ENCODE peak calls at places on chromosome 6, in four cellular contexts. One of them, this sample, is unnamed. For H3K27me3, the result is how much of the 10 kb centered on the place peaks cover.

GRCh38 chr6:147117580-147117979 is 86.6 kb upstream of the STXBP5 start:
- DNase-seq in small intestine: peak
- DNase-seq in IMR-90: peak
- DNase-seq in trophoblast cell: no peak
- DNase-seq in this sample: no peak

GRCh38 chr6:154595997-154596396 is 85.5 kb upstream of the CNKSR3 start:
- DNase-seq in IMR-90: no peak
- DNase-seq in small intestine: no peak
- DNase-seq in trophoblast cell: no peak
- DNase-seq in this sample: no peak

GRCh38 chr6:38131527-38131965 is 312.0 kb downstream of the ZFAND3 start:
- DNase-seq in small intestine: no peak
- DNase-seq in trophoblast cell: peak
- DNase-seq in IMR-90: peak
- DNase-seq in this sample: no peak

GRCh38 chr6:14472964-14473363 is 355.4 kb downstream of the CD83 start:
- DNase-seq in IMR-90: peak
- DNase-seq in small intestine: no peak
- DNase-seq in trophoblast cell: no peak
- DNase-seq in this sample: no peak

GRCh38 chr6:128073389-128073788 is 172.5 kb upstream of the THEMIS start:
- DNase-seq in IMR-90: no peak
- DNase-seq in small intestine: no peak
- DNase-seq in trophoblast cell: no peak
- DNase-seq in this sample: no peak

GRCh38 chr6:158972241-158973233 is 27.5 kb downstream of the RSPH3 start:
- DNase-seq in trophoblast cell: peak
- DNase-seq in small intestine: peak
- DNase-seq in IMR-90: peak
- DNase-seq in this sample: no peak

GRCh38 chr6:47034421-47034820 is 7.7 kb downstream of the ADGRF1 start:
- DNase-seq in IMR-90: no peak
- DNase-seq in trophoblast cell: no peak
- DNase-seq in small intestine: no peak
- DNase-seq in this sample: no peak

GRCh38 chr6:31272856-31273626 is 1.1 kb upstream of the HLA-C start:
- DNase-seq in trophoblast cell: no peak
- DNase-seq in IMR-90: no peak
- DNase-seq in small intestine: peak
- DNase-seq in this sample: peak

GRCh38 chr6:28337103-28337520 is 1.2 kb upstream of the ZSCAN31 start:
- DNase-seq in trophoblast cell: no peak
- DNase-seq in IMR-90: no peak
- DNase-seq in small intestine: no peak
- DNase-seq in this sample: no peak

GRCh38 chr6:7424967-7425807 is 35.6 kb downstream of the RIOK1 start:
- DNase-seq in IMR-90: peak
- DNase-seq in small intestine: peak
- DNase-seq in trophoblast cell: peak
- DNase-seq in this sample: no peak

GRCh38 chr6:139235666-139236065 is 56.1 kb downstream of the TXLNB start:
- DNase-seq in trophoblast cell: no peak
- DNase-seq in IMR-90: no peak
- DNase-seq in small intestine: no peak
- DNase-seq in this sample: no peak

GRCh38 chr6:117317261-117317660 is 51.9 kb downstream of the VGLL2 start:
- DNase-seq in trophoblast cell: peak
- DNase-seq in IMR-90: peak
- DNase-seq in small intestine: no peak
- DNase-seq in this sample: no peak

GRCh38 chr6:136012198-136012884 is 160.8 kb downstream of the PDE7B start:
- DNase-seq in IMR-90: peak
- DNase-seq in small intestine: no peak
- DNase-seq in trophoblast cell: peak
- DNase-seq in this sample: no peak

GRCh38 chr6:136289327-136289578 is 393 bp downstream of the BCLAF1 start:
- DNase-seq in small intestine: peak
- DNase-seq in trophoblast cell: peak
- DNase-seq in IMR-90: peak
- DNase-seq in this sample: peak

GRCh38 chr6:168506460-168506859 is 65.5 kb downstream of the SMOC2 start:
- DNase-seq in trophoblast cell: no peak
- DNase-seq in IMR-90: no peak
- DNase-seq in small intestine: peak
- DNase-seq in this sample: no peak

GRCh38 chr6:96620851-96621250 is 57.9 kb downstream of the FHL5 start:
- DNase-seq in small intestine: no peak
- DNase-seq in IMR-90: no peak
- DNase-seq in trophoblast cell: no peak
- DNase-seq in this sample: no peak

GRCh38 chr6:30041221-30041620 is 19.8 kb upstream of the POLR1H start:
- DNase-seq in IMR-90: no peak
- DNase-seq in small intestine: no peak
- DNase-seq in trophoblast cell: no peak
- DNase-seq in this sample: no peak

GRCh38 chr6:21748343-21749063 is 155.0 kb downstream of the SOX4 start:
- DNase-seq in trophoblast cell: no peak
- DNase-seq in IMR-90: peak
- DNase-seq in small intestine: peak
- DNase-seq in this sample: no peak

GRCh38 chr6:149950423-149950822 is 8.6 kb downstream of the ULBP2 start:
- DNase-seq in IMR-90: no peak
- DNase-seq in small intestine: peak
- DNase-seq in trophoblast cell: no peak
- DNase-seq in this sample: no peak
- H3K27me3 ChIP-seq in IMR-90: under half
- H3K27me3 ChIP-seq in small intestine: under half
- H3K27me3 ChIP-seq in trophoblast cell: under half
- H3K27me3 ChIP-seq in this sample: under half

DNA sequence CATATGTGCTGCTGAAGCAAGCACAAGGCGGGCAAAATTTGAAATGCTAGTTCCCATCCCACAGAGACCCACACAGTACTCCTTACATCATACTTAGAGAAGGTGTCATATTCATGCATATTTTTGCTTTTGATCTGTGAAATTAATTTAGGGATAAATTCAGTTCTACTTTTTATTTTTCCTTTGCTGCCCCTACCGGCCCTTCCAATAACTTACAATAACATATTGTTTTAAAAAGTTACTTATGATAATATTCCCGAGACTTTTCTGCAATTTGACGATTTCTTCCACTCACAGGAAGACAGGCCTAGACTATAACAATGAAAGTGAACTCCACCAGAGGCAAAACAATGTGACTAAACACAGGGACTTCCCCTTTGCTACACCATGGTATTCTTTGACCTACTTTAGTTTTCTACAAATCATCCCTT is 35.0 kb downstream of the SESN1 start:
- DNase-seq in IMR-90: peak
- DNase-seq in small intestine: peak
- DNase-seq in trophoblast cell: no peak
- DNase-seq in this sample: no peak
- H3K27ac ChIP-seq in IMR-90: no peak
- H3K27ac ChIP-seq in small intestine: peak
- H3K27ac ChIP-seq in trophoblast cell: no peak
- H3K27ac ChIP-seq in this sample: peak

GRCh38 chr6:108948252-108948651 is 100.0 kb downstream of the ARMC2 start:
- DNase-seq in small intestine: no peak
- DNase-seq in IMR-90: no peak
- DNase-seq in trophoblast cell: no peak
- DNase-seq in this sample: no peak
- H3K4me3 ChIP-seq in small intestine: no peak
- H3K4me3 ChIP-seq in IMR-90: no peak
- H3K4me3 ChIP-seq in trophoblast cell: no peak
- H3K4me3 ChIP-seq in this sample: no peak

GRCh38 chr6:144006731-144007454 is 1.2 kb downstream of the PLAGL1 start:
- DNase-seq in trophoblast cell: peak
- DNase-seq in IMR-90: peak
- DNase-seq in small intestine: no peak
- DNase-seq in this sample: no peak

GRCh38 chr6:144012534-144012933 is 4.5 kb upstream of the PLAGL1 start:
- DNase-seq in small intestine: no peak
- DNase-seq in trophoblast cell: no peak
- DNase-seq in IMR-90: peak
- DNase-seq in this sample: no peak

GRCh38 chr6:144007455-144007778 is 642 bp downstream of the PLAGL1 start:
- DNase-seq in trophoblast cell: peak
- DNase-seq in IMR-90: no peak
- DNase-seq in small intestine: no peak
- DNase-seq in this sample: no peak

GRCh38 chr6:144008501-144009245 is 614 bp upstream of the PLAGL1 start:
- DNase-seq in IMR-90: no peak
- DNase-seq in small intestine: no peak
- DNase-seq in trophoblast cell: peak
- DNase-seq in this sample: no peak

DNA sequence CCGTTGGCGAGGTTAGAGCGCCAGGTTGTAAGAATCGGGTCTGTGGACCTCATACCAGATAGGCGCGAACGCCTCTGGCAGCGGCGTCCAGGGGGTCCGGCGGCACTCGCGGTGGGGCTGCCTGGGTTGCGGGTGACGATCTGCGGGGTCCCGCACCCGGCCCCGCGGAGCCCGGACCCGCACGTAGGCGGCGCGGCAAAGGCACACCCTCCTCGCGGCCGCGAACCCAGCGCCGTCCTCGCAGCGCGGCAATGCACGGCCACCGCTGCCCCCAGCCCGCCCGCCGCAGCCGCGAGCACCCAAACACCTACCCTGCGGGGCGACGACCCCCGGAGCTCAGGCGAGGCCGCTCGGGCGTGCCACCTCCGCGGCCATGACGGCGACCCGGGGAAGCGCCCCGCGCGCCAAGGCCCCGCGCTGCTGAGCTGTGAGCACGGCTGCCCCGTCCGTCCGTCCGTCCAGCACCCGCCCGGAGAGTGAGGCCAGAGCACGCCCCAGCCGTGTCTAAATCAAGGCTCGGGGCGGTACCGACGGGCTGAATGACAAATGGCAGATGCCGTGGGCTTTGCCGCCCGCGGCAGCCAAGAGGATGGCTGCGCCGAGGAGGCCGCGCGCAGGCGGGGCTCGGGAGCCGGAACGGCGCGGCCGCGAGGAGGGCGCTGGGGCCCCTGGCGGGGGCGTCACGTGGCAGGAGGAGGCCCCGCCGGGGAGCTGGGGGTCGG is at the start of gene PLAGL1:
- DNase-seq in small intestine: peak
- DNase-seq in IMR-90: peak
- DNase-seq in trophoblast cell: peak
- DNase-seq in this sample: no peak
- H3K27me3 ChIP-seq in small intestine: under half
- H3K27me3 ChIP-seq in IMR-90: under half
- H3K27me3 ChIP-seq in trophoblast cell: under half
- H3K27me3 ChIP-seq in this sample: under half

GRCh38 chr6:138110229-138110628 is 3.0 kb upstream of the PERP start:
- DNase-seq in IMR-90: no peak
- DNase-seq in small intestine: no peak
- DNase-seq in trophoblast cell: no peak
- DNase-seq in this sample: no peak

GRCh38 chr6:138107078-138107751 is at the start of gene PERP:
- DNase-seq in IMR-90: peak
- DNase-seq in trophoblast cell: peak
- DNase-seq in small intestine: peak
- DNase-seq in this sample: peak

GRCh38 chr6:138106665-138107077 is 548 bp downstream of the PERP start:
- DNase-seq in trophoblast cell: no peak
- DNase-seq in IMR-90: no peak
- DNase-seq in small intestine: no peak
- DNase-seq in this sample: no peak

GRCh38 chr6:138107752-138108592 is 753 bp upstream of the PERP start:
- DNase-seq in trophoblast cell: peak
- DNase-seq in IMR-90: no peak
- DNase-seq in small intestine: peak
- DNase-seq in this sample: peak

DNA sequence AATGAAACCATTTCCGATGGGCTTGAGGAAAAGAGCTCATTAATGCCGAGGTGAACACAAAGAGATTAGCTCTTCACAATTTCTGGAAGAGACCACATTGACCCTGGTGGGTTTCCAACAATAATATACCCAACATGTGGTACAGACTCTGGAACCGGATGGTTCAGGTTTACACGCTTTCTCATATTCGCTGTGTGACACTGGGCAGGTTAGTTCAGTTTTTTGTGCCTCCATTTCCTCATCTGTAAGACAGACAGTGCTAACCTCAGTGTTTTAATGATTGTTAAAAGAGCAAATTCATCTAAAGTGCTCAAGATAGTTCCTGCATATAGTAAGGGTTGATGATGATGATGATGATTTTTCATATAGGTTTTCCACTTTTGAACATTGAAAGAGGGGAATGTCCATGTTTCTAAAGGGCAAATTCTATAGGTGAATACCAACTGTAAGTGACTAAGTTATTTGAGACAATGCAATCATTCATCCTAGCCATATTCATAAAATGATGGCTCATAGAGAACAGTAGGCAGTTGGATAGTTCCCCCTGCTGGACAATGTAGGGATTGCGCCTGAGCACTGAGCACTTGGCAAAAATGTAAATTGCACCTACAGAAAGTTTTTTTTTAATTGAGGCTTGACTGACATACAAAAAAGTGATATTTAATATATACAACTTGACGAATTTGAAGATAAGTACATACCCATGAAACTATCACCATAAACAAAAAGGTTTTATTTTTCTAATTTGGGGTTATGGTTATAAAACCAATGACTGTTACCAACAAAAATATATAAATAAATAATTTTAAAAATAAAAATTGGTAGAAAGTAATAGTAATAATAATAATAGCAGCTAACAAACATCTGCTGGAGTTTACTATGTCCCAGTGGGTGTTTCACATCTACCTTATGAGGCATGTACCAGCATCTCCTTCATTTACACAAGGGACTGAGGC is 2.1 kb upstream of the PERP start:
- DNase-seq in small intestine: peak
- DNase-seq in IMR-90: peak
- DNase-seq in trophoblast cell: peak
- DNase-seq in this sample: peak
- H3K27ac ChIP-seq in small intestine: peak
- H3K27ac ChIP-seq in IMR-90: no peak
- H3K27ac ChIP-seq in trophoblast cell: no peak
- H3K27ac ChIP-seq in this sample: no peak

GRCh38 chr6:24994812-24995211 is 59.1 kb upstream of the RIPOR2 start:
- DNase-seq in small intestine: no peak
- DNase-seq in trophoblast cell: no peak
- DNase-seq in IMR-90: no peak
- DNase-seq in this sample: no peak

GRCh38 chr6:24996145-24996836 is 60.5 kb upstream of the RIPOR2 start:
- DNase-seq in trophoblast cell: peak
- DNase-seq in small intestine: no peak
- DNase-seq in IMR-90: no peak
- DNase-seq in this sample: no peak

GRCh38 chr6:24995270-24995669 is 59.5 kb upstream of the RIPOR2 start:
- DNase-seq in trophoblast cell: no peak
- DNase-seq in IMR-90: no peak
- DNase-seq in small intestine: no peak
- DNase-seq in this sample: no peak

GRCh38 chr6:24997186-24997585 is 61.4 kb upstream of the RIPOR2 start:
- DNase-seq in IMR-90: no peak
- DNase-seq in small intestine: no peak
- DNase-seq in trophoblast cell: no peak
- DNase-seq in this sample: no peak

GRCh38 chr6:24997905-24998304 is 62.1 kb upstream of the RIPOR2 start:
- DNase-seq in trophoblast cell: no peak
- DNase-seq in IMR-90: no peak
- DNase-seq in small intestine: no peak
- DNase-seq in this sample: no peak
- H3K4me3 ChIP-seq in trophoblast cell: no peak
- H3K4me3 ChIP-seq in IMR-90: no peak
- H3K4me3 ChIP-seq in small intestine: no peak
- H3K4me3 ChIP-seq in this sample: no peak

GRCh38 chr6:32876603-32877002 is 22.6 kb downstream of the PSMB9 start:
- DNase-seq in IMR-90: no peak
- DNase-seq in small intestine: no peak
- DNase-seq in trophoblast cell: no peak
- DNase-seq in this sample: no peak
- H3K27me3 ChIP-seq in IMR-90: under half
- H3K27me3 ChIP-seq in small intestine: under half
- H3K27me3 ChIP-seq in trophoblast cell: under half
- H3K27me3 ChIP-seq in this sample: under half